ENCODE peak calls at places on chromosomes 3 and 15, in four cellular contexts. J is cardiac muscle cell, L is occipital lobe, P is MV-4-11. A is an unnamed sample.

GRCh38 chr3:62201438-62202035 is 171.8 kb downstream of the FEZF2 start:
- DNase-seq in J (peak; percentile 54), L (no peak), P (peak; percentile 5), A (peak; percentile 17)

GRCh38 chr3:103006541-103006940 is 571.7 kb downstream of the ZPLD1 start:
- DNase-seq in J (no peak), L (no peak), P (no peak), A (no peak)

GRCh38 chr3:16841906-16842709 is 42.6 kb upstream of the PLCL2 start:
- DNase-seq in J (no peak), L (no peak), P (peak; percentile 77), A (no peak)

GRCh38 chr15:63877713-63878271 is 44.0 kb upstream of the HERC1 start:
- DNase-seq in J (no peak), L (no peak), P (no peak), A (no peak)

GRCh38 chr3:160459450-160459970 is 9.9 kb upstream of the TRIM59 start:
- DNase-seq in J (no peak), L (no peak), P (no peak), A (no peak)

GRCh38 chr3:169914321-169914720 is 2.9 kb downstream of the SAMD7 start:
- DNase-seq in J (peak; percentile 57), L (no peak), P (peak; percentile 5), A (no peak)

GRCh38 chr15:96326551-96327154 is 3.8 kb upstream of the NR2F2 start:
- DNase-seq in J (peak; percentile 78), L (no peak), P (peak; percentile 69), A (no peak)

GRCh38 chr3:146845361-146845760 is 240.2 kb upstream of the PLSCR5 start:
- DNase-seq in J (no peak), L (no peak), P (no peak), A (no peak)

GRCh38 chr15:35783203-35783602 is 237.2 kb upstream of the DPH6 start:
- DNase-seq in J (no peak), L (no peak), P (no peak), A (no peak)

GRCh38 chr3:58683001-58683845 is 16.6 kb upstream of the FAM3D start:
- DNase-seq in J (no peak), L (no peak), P (peak; percentile 72), A (no peak)

GRCh38 chr3:133377396-133377795 is 22.5 kb upstream of the BFSP2 start:
- DNase-seq in J (peak; percentile 78), L (no peak), P (peak; percentile 70), A (peak; percentile 24)

GRCh38 chr3:194685723-194686413 is at the start of gene FAM43A:
- DNase-seq in J (peak; percentile 97), L (peak; percentile 92), P (peak; percentile 91), A (peak; percentile 84)

GRCh38 chr3:17645074-17645698 is 97.2 kb downstream of the TBC1D5 start:
- DNase-seq in J (peak; percentile 86), L (peak; percentile 5), P (peak; percentile 74), A (peak; percentile 68)

GRCh38 chr3:75272708-75273107 is 391.4 kb upstream of the FRG2C start:
- DNase-seq in J (peak; percentile 53), L (no peak), P (no peak), A (no peak)

GRCh38 chr3:99565316-99565715 is 73.1 kb upstream of the COL8A1 start:
- DNase-seq in J (no peak), L (no peak), P (no peak), A (no peak)

GRCh38 chr15:98873441-98874218 is 134.0 kb downstream of the PGPEP1L start:
- DNase-seq in J (peak; percentile 70), L (no peak), P (peak; percentile 23), A (no peak)

GRCh38 chr3:32456429-32457130 is 46.1 kb downstream of the CMTM6 start:
- DNase-seq in J (no peak), L (no peak), P (no peak), A (no peak)

GRCh38 chr15:60101416-60101815 is 97.3 kb downstream of the FOXB1 start:
- DNase-seq in J (no peak), L (no peak), P (no peak), A (no peak)

GRCh38 chr3:74523811-74524210 is 90.6 kb downstream of the CNTN3 start:
- DNase-seq in J (peak; percentile 20), L (no peak), P (no peak), A (no peak)

GRCh38 chr3:102741105-102741504 is 306.3 kb downstream of the ZPLD1 start:
- DNase-seq in J (no peak), L (no peak), P (no peak), A (no peak)

GRCh38 chr3:127049390-127049789 is 66.5 kb downstream of the PLXNA1 start:
- DNase-seq in J (no peak), L (no peak), P (no peak), A (no peak)

GRCh38 chr3:25423780-25424179 is 4.3 kb upstream of the RARB start:
- DNase-seq in J (peak; percentile 64), L (no peak), P (no peak), A (no peak)

GRCh38 chr3:184196536-184196935 is 10.5 kb downstream of the ABCF3 start:
- DNase-seq in J (no peak), L (no peak), P (no peak), A (no peak)

GRCh38 chr3:138188013-138188352 is 882 bp downstream of the ARMC8 start:
- DNase-seq in J (peak; percentile 79), L (no peak), P (peak; percentile 35), A (no peak)

GRCh38 chr3:130865537-130865936 is 28.3 kb upstream of the ATP2C1 start:
- DNase-seq in J (no peak), L (no peak), P (no peak), A (no peak)

GRCh38 chr15:92845109-92845508 is 55.0 kb upstream of the CHD2 start:
- DNase-seq in J (peak; percentile 84), L (no peak), P (peak; percentile 96), A (no peak)

GRCh38 chr3:189298469-189299375 is 127.0 kb downstream of the TPRG1 start:
- DNase-seq in J (no peak), L (no peak), P (no peak), A (no peak)

GRCh38 chr3:183073839-183074615 is 25.3 kb downstream of the MCCC1 start:
- DNase-seq in J (peak; percentile 34), L (no peak), P (peak; percentile 60), A (peak; percentile 19)

A was measured in putamen.